ENCODE peak calls at places on chromosomes 11 and 22, in seven cellular contexts. One of them, this sample, is unnamed.
A peak's percentile ranks its signal among the peaks of the same experiment; 100 is the strongest.

GRCh38 chr11:101442171-101442570 is 141.6 kb downstream of the TRPC6 start:
- DNase-seq in Peyer's patch: no peak
- DNase-seq in cardiac muscle cell: no peak
- DNase-seq in heart left ventricle: no peak
- DNase-seq in H1: no peak
- DNase-seq in spleen: no peak
- DNase-seq in endothelial cell: no peak
- DNase-seq in this sample: no peak

GRCh38 chr11:10030122-10030490 is 263.9 kb downstream of the SBF2 start:
- DNase-seq in endothelial cell: no peak
- DNase-seq in H1: no peak
- DNase-seq in Peyer's patch: no peak
- DNase-seq in spleen: no peak
- DNase-seq in cardiac muscle cell: no peak
- DNase-seq in heart left ventricle: no peak
- DNase-seq in this sample: no peak

GRCh38 chr11:58647141-58647699 is 24.8 kb downstream of the CNTF start:
- DNase-seq in cardiac muscle cell: no peak
- DNase-seq in Peyer's patch: no peak
- DNase-seq in endothelial cell: no peak
- DNase-seq in spleen: no peak
- DNase-seq in H1: no peak
- DNase-seq in heart left ventricle: no peak
- DNase-seq in this sample: no peak

GRCh38 chr11:18934195-18934808 is 4.9 kb downstream of the MRGPRX1 start:
- DNase-seq in heart left ventricle: no peak
- DNase-seq in H1: no peak
- DNase-seq in endothelial cell: peak; percentile 5
- DNase-seq in spleen: no peak
- DNase-seq in Peyer's patch: no peak
- DNase-seq in cardiac muscle cell: no peak
- DNase-seq in this sample: no peak

GRCh38 chr22:50007057-50007511 is 5.5 kb downstream of the IL17REL start:
- DNase-seq in Peyer's patch: peak; percentile 80
- DNase-seq in endothelial cell: no peak
- DNase-seq in spleen: no peak
- DNase-seq in cardiac muscle cell: no peak
- DNase-seq in H1: no peak
- DNase-seq in heart left ventricle: no peak
- DNase-seq in this sample: no peak

GRCh38 chr11:73288873-73289707 is 17.0 kb downstream of the P2RY6 start:
- DNase-seq in endothelial cell: peak; percentile 80
- DNase-seq in H1: peak; percentile 93
- DNase-seq in spleen: peak; percentile 95
- DNase-seq in heart left ventricle: peak; percentile 79
- DNase-seq in cardiac muscle cell: peak; percentile 73
- DNase-seq in Peyer's patch: peak; percentile 89
- DNase-seq in this sample: peak; percentile 70

GRCh38 chr11:77517226-77517625 is 43.3 kb upstream of the PAK1 start:
- DNase-seq in Peyer's patch: no peak
- DNase-seq in heart left ventricle: no peak
- DNase-seq in endothelial cell: no peak
- DNase-seq in cardiac muscle cell: no peak
- DNase-seq in H1: peak; percentile 13
- DNase-seq in spleen: no peak
- DNase-seq in this sample: no peak

GRCh38 chr11:128714881-128715280 is 21.0 kb downstream of the FLI1 start:
- DNase-seq in Peyer's patch: no peak
- DNase-seq in H1: no peak
- DNase-seq in cardiac muscle cell: no peak
- DNase-seq in spleen: no peak
- DNase-seq in heart left ventricle: no peak
- DNase-seq in endothelial cell: no peak
- DNase-seq in this sample: no peak

GRCh38 chr11:62926669-62927455 is 5.7 kb upstream of the CHRM1 start:
- DNase-seq in cardiac muscle cell: no peak
- DNase-seq in heart left ventricle: no peak
- DNase-seq in Peyer's patch: peak; percentile 25
- DNase-seq in spleen: peak; percentile 53
- DNase-seq in endothelial cell: no peak
- DNase-seq in H1: no peak
- DNase-seq in this sample: no peak

GRCh38 chr11:85685820-85686459 is at the start of gene CCDC89:
- DNase-seq in heart left ventricle: peak; percentile 80
- DNase-seq in H1: no peak
- DNase-seq in endothelial cell: no peak
- DNase-seq in cardiac muscle cell: peak; percentile 37
- DNase-seq in spleen: peak; percentile 64
- DNase-seq in Peyer's patch: peak; percentile 60
- DNase-seq in this sample: peak; percentile 61

GRCh38 chr11:48005133-48005532 is 24.8 kb downstream of the PTPRJ start:
- DNase-seq in endothelial cell: no peak
- DNase-seq in heart left ventricle: no peak
- DNase-seq in cardiac muscle cell: no peak
- DNase-seq in H1: no peak
- DNase-seq in spleen: peak; percentile 15
- DNase-seq in Peyer's patch: no peak
- DNase-seq in this sample: no peak

GRCh38 chr11:32658639-32659406 is 75.2 kb downstream of the EIF3M start:
- DNase-seq in cardiac muscle cell: no peak
- DNase-seq in H1: no peak
- DNase-seq in Peyer's patch: no peak
- DNase-seq in endothelial cell: no peak
- DNase-seq in heart left ventricle: no peak
- DNase-seq in spleen: no peak
- DNase-seq in this sample: no peak

GRCh38 chr22:17612057-17612456 is 16.5 kb downstream of the ATP6V1E1 start:
- DNase-seq in heart left ventricle: no peak
- DNase-seq in Peyer's patch: no peak
- DNase-seq in endothelial cell: no peak
- DNase-seq in spleen: no peak
- DNase-seq in H1: no peak
- DNase-seq in cardiac muscle cell: no peak
- DNase-seq in this sample: no peak

GRCh38 chr22:35363571-35364086 is 17.3 kb upstream of the HMOX1 start:
- DNase-seq in heart left ventricle: no peak
- DNase-seq in cardiac muscle cell: no peak
- DNase-seq in endothelial cell: no peak
- DNase-seq in spleen: no peak
- DNase-seq in Peyer's patch: no peak
- DNase-seq in H1: no peak
- DNase-seq in this sample: no peak

GRCh38 chr11:19808076-19808911 is 95.7 kb downstream of the NAV2 start:
- DNase-seq in cardiac muscle cell: no peak
- DNase-seq in spleen: no peak
- DNase-seq in H1: no peak
- DNase-seq in heart left ventricle: no peak
- DNase-seq in Peyer's patch: no peak
- DNase-seq in endothelial cell: no peak
- DNase-seq in this sample: no peak

GRCh38 chr11:130188585-130189347 is 29.2 kb downstream of the ST14 start:
- DNase-seq in endothelial cell: no peak
- DNase-seq in H1: no peak
- DNase-seq in cardiac muscle cell: no peak
- DNase-seq in Peyer's patch: no peak
- DNase-seq in heart left ventricle: no peak
- DNase-seq in spleen: no peak
- DNase-seq in this sample: peak; percentile 52

GRCh38 chr22:45221201-45221600 is 19.5 kb downstream of the KIAA0930 start:
- DNase-seq in heart left ventricle: no peak
- DNase-seq in spleen: no peak
- DNase-seq in endothelial cell: no peak
- DNase-seq in H1: no peak
- DNase-seq in cardiac muscle cell: no peak
- DNase-seq in Peyer's patch: no peak
- DNase-seq in this sample: no peak

GRCh38 chr11:9972917-9973504 is 309.1 kb downstream of the SWAP70 start:
- DNase-seq in heart left ventricle: no peak
- DNase-seq in spleen: no peak
- DNase-seq in H1: no peak
- DNase-seq in endothelial cell: peak; percentile 25
- DNase-seq in Peyer's patch: peak; percentile 61
- DNase-seq in cardiac muscle cell: peak; percentile 38
- DNase-seq in this sample: no peak

GRCh38 chr11:86442827-86443226 is 68.1 kb downstream of the CCDC81 start:
- DNase-seq in Peyer's patch: no peak
- DNase-seq in spleen: no peak
- DNase-seq in H1: no peak
- DNase-seq in cardiac muscle cell: no peak
- DNase-seq in endothelial cell: no peak
- DNase-seq in heart left ventricle: no peak
- DNase-seq in this sample: no peak

GRCh38 chr22:19429950-19430889 is 1.3 kb downstream of the HIRA start:
- DNase-seq in heart left ventricle: peak; percentile 35
- DNase-seq in H1: no peak
- DNase-seq in endothelial cell: no peak
- DNase-seq in Peyer's patch: no peak
- DNase-seq in spleen: no peak
- DNase-seq in cardiac muscle cell: peak; percentile 29
- DNase-seq in this sample: peak; percentile 38

GRCh38 chr11:68002943-68003845 is 703 bp downstream of the UNC93B1 start:
- DNase-seq in cardiac muscle cell: peak; percentile 51
- DNase-seq in H1: peak; percentile 74
- DNase-seq in heart left ventricle: no peak
- DNase-seq in spleen: peak; percentile 96
- DNase-seq in endothelial cell: peak; percentile 29
- DNase-seq in Peyer's patch: peak; percentile 87
- DNase-seq in this sample: peak; percentile 66

GRCh38 chr22:23530106-23530505 is 50.0 kb downstream of the IGLL1 start:
- DNase-seq in cardiac muscle cell: no peak
- DNase-seq in spleen: peak; percentile 51
- DNase-seq in H1: no peak
- DNase-seq in heart left ventricle: no peak
- DNase-seq in endothelial cell: no peak
- DNase-seq in Peyer's patch: no peak
- DNase-seq in this sample: no peak

GRCh38 chr11:56151376-56151775 is 8.7 kb downstream of the OR8K5 start:
- DNase-seq in spleen: no peak
- DNase-seq in cardiac muscle cell: no peak
- DNase-seq in heart left ventricle: no peak
- DNase-seq in H1: no peak
- DNase-seq in Peyer's patch: no peak
- DNase-seq in endothelial cell: no peak
- DNase-seq in this sample: no peak

GRCh38 chr22:38802671-38803121 is 8.8 kb upstream of the DNAL4 start:
- DNase-seq in H1: peak; percentile 52
- DNase-seq in Peyer's patch: peak; percentile 52
- DNase-seq in endothelial cell: no peak
- DNase-seq in heart left ventricle: peak; percentile 69
- DNase-seq in spleen: no peak
- DNase-seq in cardiac muscle cell: no peak
- DNase-seq in this sample: no peak

GRCh38 chr11:93089474-93090102 is 108.2 kb downstream of the SLC36A4 start:
- DNase-seq in endothelial cell: peak; percentile 19
- DNase-seq in Peyer's patch: no peak
- DNase-seq in H1: no peak
- DNase-seq in heart left ventricle: no peak
- DNase-seq in cardiac muscle cell: peak; percentile 21
- DNase-seq in spleen: no peak
- DNase-seq in this sample: no peak
- TF ChIP-seq CTCF in endothelial cell: no peak
- TF ChIP-seq CTCF in Peyer's patch: no peak
- TF ChIP-seq CTCF in H1: peak; percentile 54
- TF ChIP-seq CTCF in heart left ventricle: peak; percentile 29
- TF ChIP-seq CTCF in cardiac muscle cell: peak; percentile 79
- TF ChIP-seq CTCF in spleen: peak; percentile 8
- TF ChIP-seq CTCF in this sample: no peak

GRCh38 chr11:70747889-70748288 is 349.6 kb downstream of the CTTN start:
- DNase-seq in Peyer's patch: no peak
- DNase-seq in heart left ventricle: no peak
- DNase-seq in spleen: no peak
- DNase-seq in H1: no peak
- DNase-seq in endothelial cell: no peak
- DNase-seq in cardiac muscle cell: no peak
- DNase-seq in this sample: no peak

GRCh38 chr11:70755410-70756158 is 357.3 kb downstream of the CTTN start:
- DNase-seq in endothelial cell: peak; percentile 86
- DNase-seq in spleen: peak; percentile 90
- DNase-seq in Peyer's patch: peak; percentile 80
- DNase-seq in H1: peak; percentile 91
- DNase-seq in cardiac muscle cell: peak; percentile 83
- DNase-seq in heart left ventricle: peak; percentile 79
- DNase-seq in this sample: peak; percentile 80

GRCh38 chr11:70747285-70747684 is 349.0 kb downstream of the CTTN start:
- DNase-seq in endothelial cell: no peak
- DNase-seq in H1: no peak
- DNase-seq in heart left ventricle: no peak
- DNase-seq in Peyer's patch: no peak
- DNase-seq in spleen: peak; percentile 61
- DNase-seq in cardiac muscle cell: no peak
- DNase-seq in this sample: no peak

GRCh38 chr11:70746351-70746750 is 348.0 kb downstream of the CTTN start:
- DNase-seq in cardiac muscle cell: no peak
- DNase-seq in Peyer's patch: no peak
- DNase-seq in heart left ventricle: no peak
- DNase-seq in endothelial cell: no peak
- DNase-seq in H1: no peak
- DNase-seq in spleen: no peak
- DNase-seq in this sample: no peak

DNA sequence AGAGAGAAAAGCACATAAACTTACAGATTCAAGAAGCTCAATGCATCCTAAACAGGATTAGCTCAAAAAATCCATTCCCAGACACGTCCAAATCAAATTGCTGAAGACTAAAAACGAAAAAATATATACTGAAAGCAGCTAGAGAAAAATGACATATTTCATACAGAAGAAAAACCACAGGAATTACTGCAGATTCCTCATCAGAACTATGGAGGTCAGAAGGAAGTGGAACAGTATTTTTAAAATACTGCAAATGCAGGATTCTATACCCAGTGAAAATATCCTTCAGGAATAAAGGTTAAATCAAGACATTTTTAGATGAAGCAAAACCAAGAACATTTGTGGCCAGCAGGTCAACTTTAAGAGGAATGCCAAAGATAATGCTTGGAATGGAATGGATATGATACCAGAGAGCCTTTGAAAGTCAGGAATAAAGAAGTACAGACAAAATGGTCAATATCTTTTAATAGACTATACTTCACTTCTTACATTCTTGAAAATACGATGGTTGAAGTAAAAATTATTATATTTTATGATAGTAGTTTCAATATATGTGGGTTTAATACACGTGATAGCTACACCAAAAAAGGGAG is 352.9 kb downstream of the CTTN start:
- DNase-seq in endothelial cell: no peak
- DNase-seq in heart left ventricle: no peak
- DNase-seq in spleen: no peak
- DNase-seq in cardiac muscle cell: no peak
- DNase-seq in Peyer's patch: no peak
- DNase-seq in H1: no peak
- DNase-seq in this sample: no peak
- TF ChIP-seq CTCF in endothelial cell: no peak
- TF ChIP-seq CTCF in heart left ventricle: no peak
- TF ChIP-seq CTCF in spleen: no peak
- TF ChIP-seq CTCF in cardiac muscle cell: no peak
- TF ChIP-seq CTCF in Peyer's patch: no peak
- TF ChIP-seq CTCF in H1: no peak
- TF ChIP-seq CTCF in this sample: no peak

GRCh38 chr11:65918211-65919150 is at the start of gene C11orf68:
- DNase-seq in spleen: no peak
- DNase-seq in H1: peak; percentile 55
- DNase-seq in heart left ventricle: peak; percentile 57
- DNase-seq in endothelial cell: no peak
- DNase-seq in cardiac muscle cell: peak; percentile 63
- DNase-seq in Peyer's patch: no peak
- DNase-seq in this sample: no peak
- TF ChIP-seq CTCF in spleen: no peak
- TF ChIP-seq CTCF in H1: no peak
- TF ChIP-seq CTCF in heart left ventricle: no peak
- TF ChIP-seq CTCF in endothelial cell: no peak
- TF ChIP-seq CTCF in cardiac muscle cell: no peak
- TF ChIP-seq CTCF in Peyer's patch: no peak
- TF ChIP-seq CTCF in this sample: no peak

GRCh38 chr11:36818410-36818809 is 220.4 kb upstream of the RAG2 start:
- DNase-seq in heart left ventricle: no peak
- DNase-seq in endothelial cell: peak; percentile 29
- DNase-seq in Peyer's patch: no peak
- DNase-seq in H1: peak; percentile 76
- DNase-seq in spleen: no peak
- DNase-seq in cardiac muscle cell: no peak
- DNase-seq in this sample: no peak
- TF ChIP-seq CTCF in heart left ventricle: no peak
- TF ChIP-seq CTCF in endothelial cell: no peak
- TF ChIP-seq CTCF in Peyer's patch: no peak
- TF ChIP-seq CTCF in H1: peak; percentile 62
- TF ChIP-seq CTCF in spleen: no peak
- TF ChIP-seq CTCF in cardiac muscle cell: peak; percentile 18
- TF ChIP-seq CTCF in this sample: no peak